ENCODE peak calls at places on chromosomes 4 and X, in six cellular contexts. Z, M, A, J, X and U are unnamed samples.
A peak's percentile ranks its signal among the peaks of the same experiment; 100 is the strongest.

GRCh38 chrX:48590203-48591103 is 6.8 kb upstream of the WDR13 start:
- DNase-seq in M (no peak), Z (no peak), X (no peak), A (no peak), J (no peak), U (no peak)

GRCh38 chr4:66169341-66169740 is 499.1 kb upstream of the EPHA5 start:
- DNase-seq in X (no peak), Z (no peak), A (peak; percentile 1), M (no peak), J (no peak), U (no peak)

GRCh38 chr4:118396881-118397666 is 44.3 kb upstream of the PRSS12 start:
- DNase-seq in M (no peak), A (no peak), X (no peak), J (no peak), Z (no peak), U (no peak)

GRCh38 chr4:26780524-26780923 is 80.1 kb upstream of the STIM2 start:
- DNase-seq in X (no peak), M (no peak), Z (no peak), A (no peak), J (no peak), U (no peak)

GRCh38 chr4:16665942-16666586 is 232.4 kb downstream of the LDB2 start:
- DNase-seq in A (no peak), X (no peak), Z (no peak), M (no peak), J (no peak), U (no peak)

GRCh38 chrX:19683817-19684216 is 168.5 kb upstream of the MAP3K15 start:
- DNase-seq in Z (no peak), M (no peak), J (no peak), A (no peak), X (no peak), U (no peak)

GRCh38 chr4:124713213-124713592 is 671 bp upstream of the ANKRD50 start:
- DNase-seq in Z (peak; percentile 82), X (peak; percentile 84), M (peak; percentile 50), J (peak; percentile 79), A (peak; percentile 76), U (peak; percentile 61)

GRCh38 chr4:75512336-75513211 is 1.6 kb downstream of the RCHY1 start:
- DNase-seq in J (no peak), M (no peak), Z (no peak), A (no peak), X (no peak), U (no peak)

GRCh38 chr4:10456270-10457254 is 664 bp downstream of the ZNF518B start:
- DNase-seq in X (peak; percentile 81), M (no peak), A (peak; percentile 70), Z (peak; percentile 59), J (peak; percentile 19), U (no peak)

GRCh38 chr4:17807446-17807845 is 3.1 kb downstream of the DCAF16 start:
- DNase-seq in Z (no peak), J (no peak), A (no peak), X (no peak), M (no peak), U (no peak)

GRCh38 chrX:17977696-17978095 is 116.6 kb upstream of the RAI2 start:
- DNase-seq in X (no peak), M (no peak), J (no peak), A (no peak), Z (no peak), U (no peak)

GRCh38 chrX:47380268-47380667 is 9.9 kb downstream of the ZNF157 start:
- DNase-seq in M (peak; percentile 39), J (no peak), A (no peak), Z (peak; percentile 6), X (no peak), U (no peak)

GRCh38 chr4:139715721-139716391 is 50.2 kb downstream of the MGST2 start:
- DNase-seq in X (peak; percentile 18), A (no peak), Z (no peak), J (no peak), M (no peak), U (no peak)

GRCh38 chr4:38080575-38080974 is 120.4 kb downstream of the PTTG2 start:
- DNase-seq in X (no peak), M (no peak), J (no peak), A (no peak), Z (no peak), U (no peak)

GRCh38 chr4:94364527-94364926 is 21.9 kb upstream of the HPGDS start:
- DNase-seq in J (no peak), M (no peak), Z (no peak), A (no peak), X (no peak), U (no peak)

GRCh38 chr4:139015948-139016451 is 419 bp downstream of the NOCT start:
- DNase-seq in X (peak; percentile 67), Z (peak; percentile 17), M (peak; percentile 25), J (no peak), A (no peak), U (no peak)

GRCh38 chr4:136383126-136383525 is 1149.2 kb downstream of the PCDH18 start:
- DNase-seq in A (no peak), Z (no peak), M (no peak), J (no peak), X (no peak), U (no peak)

GRCh38 chr4:159191989-159192388 is 89.1 kb downstream of the RAPGEF2 start:
- DNase-seq in X (peak; percentile 52), J (peak; percentile 51), M (no peak), Z (no peak), A (no peak), U (no peak)

GRCh38 chr4:7828926-7829325 is 110.7 kb downstream of the AFAP1 start:
- DNase-seq in M (no peak), Z (no peak), X (no peak), J (no peak), A (no peak), U (no peak)

GRCh38 chr4:101262683-101263082 is 84.6 kb downstream of the PPP3CA start:
- DNase-seq in J (no peak), M (no peak), X (no peak), A (no peak), Z (no peak), U (no peak)

GRCh38 chr4:101259876-101260275 is 87.5 kb downstream of the PPP3CA start:
- DNase-seq in Z (no peak), M (no peak), X (no peak), A (no peak), J (no peak), U (no peak)

GRCh38 chr4:101254776-101255175 is 92.5 kb downstream of the PPP3CA start:
- DNase-seq in J (no peak), M (no peak), Z (no peak), A (no peak), X (no peak), U (no peak)

GRCh38 chr4:101256222-101256621 is 91.1 kb downstream of the PPP3CA start:
- DNase-seq in M (no peak), A (no peak), X (no peak), Z (no peak), J (no peak), U (no peak)

DNA sequence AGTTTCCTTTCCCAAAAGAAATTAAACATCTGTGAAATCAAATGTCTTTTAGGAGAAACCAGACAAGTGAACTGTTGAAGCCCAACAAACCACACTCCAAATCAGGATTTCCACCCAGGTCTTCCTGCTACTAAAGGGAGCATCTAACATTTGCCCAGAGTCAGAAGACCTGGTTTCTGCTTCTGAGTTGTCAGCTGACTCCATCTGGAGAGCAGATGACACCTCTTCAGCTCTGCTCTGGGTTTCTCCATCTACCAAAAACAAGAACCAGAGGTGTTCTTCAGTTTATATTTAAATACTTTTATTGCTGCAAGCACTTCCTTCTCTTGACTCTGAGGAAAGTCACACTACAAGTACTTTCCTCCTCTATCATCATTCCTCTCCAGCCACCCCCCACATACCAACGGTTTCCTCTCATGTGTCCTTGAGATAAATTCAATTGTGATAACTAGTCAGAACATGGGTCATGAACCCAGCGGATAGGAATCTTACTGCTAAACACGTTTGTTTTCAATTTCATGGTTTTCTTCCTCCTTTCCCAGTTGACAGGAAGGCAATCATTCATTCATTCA is 88.5 kb downstream of the PPP3CA start:
- DNase-seq in J (no peak), A (no peak), X (no peak), Z (no peak), M (no peak), U (no peak)
- H3K4me3 ChIP-seq in J (no peak overlapping the region), A (no peak overlapping the region), X (no peak overlapping the region), Z (no peak overlapping the region), M (no peak overlapping the region), U (no peak overlapping the region)

DNA sequence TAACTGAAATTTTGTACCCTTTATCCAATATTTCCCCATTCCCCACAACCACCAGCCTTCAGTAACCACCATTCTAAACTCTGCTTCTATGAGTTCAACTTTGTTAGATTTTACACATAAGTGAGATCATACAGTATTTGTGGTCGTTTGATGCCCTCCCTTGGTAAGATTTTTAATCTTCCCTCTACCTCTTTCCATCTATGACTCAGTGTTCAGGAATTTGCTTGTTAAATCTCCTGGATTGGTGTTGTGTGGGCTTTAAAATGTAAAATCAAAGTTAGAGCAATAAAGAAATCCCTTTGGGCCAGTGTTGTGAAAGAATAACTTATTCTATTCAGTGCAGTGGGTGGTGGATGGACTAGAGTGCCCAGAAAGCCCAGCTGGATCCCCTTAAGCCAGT is 37.4 kb downstream of the SLC16A2 start:
- DNase-seq in M (no peak), Z (no peak), J (no peak), X (peak; percentile 18), A (no peak), U (no peak)
- TF ChIP-seq CTCF in M (no peak), Z (no peak), J (no peak), X (peak; percentile 8), A (peak; percentile 32), U (no peak)

GRCh38 chr4:43241104-43241503 is 348.6 kb downstream of the GRXCR1 start:
- DNase-seq in A (no peak), X (no peak), M (no peak), J (no peak), Z (no peak), U (no peak)

GRCh38 chr4:43242611-43243010 is 350.1 kb downstream of the GRXCR1 start:
- DNase-seq in Z (no peak), J (no peak), A (no peak), M (no peak), X (no peak), U (no peak)

GRCh38 chr4:43244688-43245382 is 352.3 kb downstream of the GRXCR1 start:
- DNase-seq in X (no peak), J (no peak), M (no peak), A (no peak), Z (no peak), U (no peak)

GRCh38 chr4:43238556-43238955 is 346.0 kb downstream of the GRXCR1 start:
- DNase-seq in X (no peak), M (no peak), A (no peak), J (no peak), Z (no peak), U (no peak)

GRCh38 chr4:43243433-43244116 is 351.1 kb downstream of the GRXCR1 start:
- DNase-seq in J (no peak), A (no peak), M (no peak), Z (no peak), X (no peak), U (no peak)
- H3K27ac ChIP-seq in J (no peak overlapping the region), A (no peak overlapping the region), M (no peak overlapping the region), Z (no peak overlapping the region), X (no peak overlapping the region), U (no peak overlapping the region)

DNA sequence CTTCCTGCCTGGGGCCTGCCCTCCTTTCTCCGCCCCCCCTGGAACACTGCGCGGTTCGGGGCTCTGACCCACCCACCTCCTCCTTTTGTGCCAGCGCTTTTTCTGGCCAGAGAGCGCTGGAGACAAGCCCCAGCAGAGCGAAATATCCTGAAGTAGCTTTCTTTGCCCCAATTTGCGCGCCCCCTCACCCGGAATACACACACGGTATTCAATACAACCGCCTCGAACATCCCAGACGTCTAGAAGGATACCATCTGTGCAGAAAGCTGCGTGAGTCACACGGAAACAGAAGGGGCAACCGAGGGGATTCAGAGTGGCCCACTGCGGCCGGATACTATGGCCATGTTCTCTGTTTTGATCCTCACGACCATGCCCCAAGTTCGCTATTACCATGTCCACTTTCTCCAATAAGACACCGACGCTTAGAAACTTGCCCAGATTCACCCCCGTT is 290 bp upstream of the SRPX start:
- DNase-seq in X (no peak), A (no peak), Z (peak; percentile 33), J (no peak), M (no peak), U (no peak)
- H3K4me3 ChIP-seq in X (peak overlapping the region; percentile 75), A (peak overlapping the region; percentile 65), Z (peak overlapping the region; percentile 38), J (peak overlapping the region; percentile 48), M (peak overlapping the region; percentile 62), U (peak overlapping the region; percentile 65)